ENCODE peak calls at places on chromosome 20, in nine cellular contexts. K is HCT116, O is GM12892, Y is stomach, M is K562, T is transverse colon, N is H1, L is suprapubic skin, Z is prostate gland. F is an unnamed sample.

GRCh38 chr20:59210186-59210585 is 46.6 kb downstream of the ZNF831 start:
- DNase-seq in T (no peak), Z (no peak), K (no peak), Y (no peak), L (no peak), N (no peak), O (no peak), M (no peak), F (no peak)

GRCh38 chr20:10660661-10661060 is 13.1 kb downstream of the JAG1 start:
- DNase-seq in Z (no peak), K (no peak), N (no peak), Y (no peak), T (no peak), M (no peak), L (peak; percentile 44), O (no peak), F (no peak)

GRCh38 chr20:23455641-23456040 is 3.0 kb upstream of the CST11 start:
- DNase-seq in N (no peak), L (no peak), Z (no peak), K (no peak), O (no peak), Y (no peak), M (no peak), T (no peak), F (peak; percentile 30)

GRCh38 chr20:63955281-63955845 is 853 bp downstream of the UCKL1 start:
- DNase-seq in O (peak; percentile 70), Z (no peak), N (no peak), T (peak; percentile 56), L (no peak), K (no peak), Y (no peak), M (peak; percentile 64), F (no peak)

GRCh38 chr20:32476684-32477593 is 108.2 kb downstream of the NOL4L start:
- DNase-seq in Y (no peak), O (no peak), L (no peak), M (no peak), Z (no peak), T (no peak), K (no peak), N (no peak), F (peak; percentile 49)

GRCh38 chr20:63735859-63736718 is at the start of gene LIME1:
- DNase-seq in N (no peak), K (no peak), L (peak; percentile 79), Z (no peak), O (peak; percentile 68), Y (peak; percentile 71), M (peak; percentile 8), T (peak; percentile 83), F (no peak)

GRCh38 chr20:42739692-42740091 is 450.0 kb downstream of the PTPRT start:
- DNase-seq in M (no peak), O (no peak), N (no peak), Z (no peak), K (no peak), L (no peak), T (no peak), Y (no peak), F (no peak)

GRCh38 chr20:9884061-9884460 is 45.2 kb upstream of the PAK5 start:
- DNase-seq in K (no peak), N (no peak), O (no peak), T (no peak), Y (no peak), Z (no peak), M (no peak), L (no peak), F (no peak)

GRCh38 chr20:2528671-2529070 is 7.7 kb upstream of the TMC2 start:
- DNase-seq in O (no peak), K (no peak), T (no peak), Z (no peak), N (no peak), Y (no peak), L (peak; percentile 58), M (no peak), F (no peak)

GRCh38 chr20:2527762-2528161 is 8.6 kb upstream of the TMC2 start:
- DNase-seq in Z (no peak), O (no peak), T (no peak), Y (no peak), K (no peak), N (no peak), L (no peak), M (no peak), F (no peak)

GRCh38 chr20:2521369-2522305 is 12.9 kb upstream of the ZNF343 start:
- DNase-seq in L (peak; percentile 79), N (no peak), Z (no peak), T (peak; percentile 41), O (no peak), M (peak; percentile 43), K (peak; percentile 39), Y (peak; percentile 42), F (no peak)

GRCh38 chr20:2523919-2524434 is 12.4 kb upstream of the TMC2 start:
- DNase-seq in L (peak; percentile 41), Z (no peak), Y (no peak), O (no peak), N (no peak), M (no peak), K (no peak), T (no peak), F (no peak)

DNA sequence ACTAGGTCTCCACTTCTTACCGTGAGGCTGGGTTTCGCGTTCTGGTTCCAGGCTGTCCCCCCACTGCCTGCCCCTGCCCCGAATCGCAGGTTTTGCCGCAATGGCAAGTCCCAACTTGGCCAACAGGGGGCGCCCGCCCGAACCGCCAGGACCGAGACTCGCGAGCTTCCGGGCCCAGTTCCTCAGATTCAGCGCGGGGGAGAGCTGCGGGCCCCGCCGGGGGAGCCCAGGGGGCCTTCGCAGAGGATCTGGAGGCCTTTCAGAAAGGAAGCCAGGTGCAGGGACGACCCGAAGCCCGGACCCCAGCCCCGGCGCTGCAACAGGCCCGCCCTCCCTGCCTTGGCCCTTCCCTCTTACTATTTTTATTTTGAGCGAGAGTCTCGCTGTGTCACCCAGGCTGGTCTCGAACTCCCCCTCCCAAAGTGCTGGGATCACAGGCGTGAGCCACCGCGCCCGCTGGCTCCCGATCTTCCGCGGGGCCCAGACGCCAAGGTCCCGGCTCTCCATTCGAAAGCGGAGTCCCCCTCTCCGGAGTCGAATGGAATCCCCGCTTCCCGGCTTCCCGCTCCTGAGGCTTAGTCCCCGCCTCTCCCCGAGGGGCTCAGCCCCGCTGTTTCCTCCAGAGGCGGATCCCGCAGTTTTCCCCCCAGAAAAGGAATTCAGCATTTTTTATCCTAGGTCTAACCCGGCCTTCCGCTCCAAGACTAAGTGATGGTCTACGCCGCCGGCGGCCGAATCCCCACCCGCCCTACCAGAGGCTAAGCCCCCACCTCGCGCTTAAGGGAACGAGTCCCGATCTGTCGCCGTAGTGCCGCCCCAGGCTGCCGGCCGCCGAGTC is 11.7 kb upstream of the TMC2 start:
- DNase-seq in Z (peak; percentile 79), L (peak; percentile 94), T (peak; percentile 91), Y (peak; percentile 89), K (peak; percentile 52), N (peak; percentile 49), M (peak; percentile 79), O (peak; percentile 82), F (peak; percentile 97)
- TF ChIP-seq POLR2AphosphoS5 in Z (peak; percentile 87), L (no peak), T (peak; percentile 74), Y (peak; percentile 67), K (peak; percentile 84), N (no peak), M (peak; percentile 68), O (no peak), F (peak; percentile 75)

GRCh38 chr20:53711333-53712211 is 117.9 kb upstream of the ZNF217 start:
- DNase-seq in Z (no peak), L (no peak), N (no peak), T (no peak), Y (no peak), K (no peak), M (no peak), O (no peak), F (no peak)

GRCh38 chr20:53706008-53706481 is 112.4 kb upstream of the ZNF217 start:
- DNase-seq in O (no peak), M (no peak), Z (no peak), K (no peak), L (no peak), Y (no peak), T (no peak), N (no peak), F (no peak)

GRCh38 chr20:53706511-53707031 is 112.9 kb upstream of the ZNF217 start:
- DNase-seq in N (no peak), M (no peak), T (no peak), Z (no peak), L (no peak), Y (no peak), K (no peak), O (no peak), F (no peak)

GRCh38 chr20:53707341-53708102 is 113.9 kb upstream of the ZNF217 start:
- DNase-seq in N (no peak), L (no peak), Z (no peak), Y (no peak), K (no peak), O (no peak), T (no peak), M (no peak), F (no peak)

DNA sequence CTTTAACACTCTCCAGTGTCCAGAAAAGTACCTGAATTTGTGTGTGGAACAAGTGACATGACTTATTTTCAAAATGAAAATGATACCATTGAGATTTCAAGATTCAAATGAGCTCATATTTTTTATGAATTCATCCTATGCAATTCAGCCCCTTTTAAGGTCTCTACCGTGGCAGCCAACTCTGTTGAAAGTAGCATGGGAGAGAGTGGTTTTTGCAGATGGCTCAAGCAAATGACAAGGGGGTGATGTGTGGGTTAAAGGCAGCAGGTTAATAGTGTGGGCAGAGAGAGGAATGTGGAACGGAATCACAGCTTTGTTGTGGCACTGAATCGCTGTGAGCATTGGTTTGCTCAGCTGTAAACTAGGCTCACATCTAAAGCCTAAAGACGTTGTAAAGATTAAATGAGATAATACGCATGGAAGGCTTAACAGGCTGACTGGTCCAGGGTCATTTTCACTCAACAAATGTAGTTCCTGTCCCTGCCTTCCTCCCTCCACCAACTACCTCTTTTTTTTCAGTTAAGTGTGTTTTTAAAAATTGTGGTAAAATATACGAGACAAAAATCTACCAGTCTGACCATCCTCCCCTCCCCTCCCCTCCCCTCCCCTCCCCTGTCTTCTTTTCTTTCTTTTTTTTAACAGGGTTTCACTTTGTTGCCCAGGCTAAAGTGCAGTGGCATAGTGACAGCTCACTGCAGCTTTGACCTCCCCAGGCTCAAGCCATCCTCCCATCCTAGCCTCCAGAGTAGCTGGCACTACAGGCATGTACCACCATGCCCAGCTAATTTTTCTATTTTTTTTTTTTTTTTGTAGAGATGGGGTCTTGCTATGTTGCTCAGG is 114.7 kb upstream of the ZNF217 start:
- DNase-seq in L (no peak), K (no peak), Y (no peak), Z (no peak), T (no peak), M (no peak), O (no peak), N (no peak), F (no peak)
- TF ChIP-seq POLR2AphosphoS5 in L (no peak), K (no peak), Y (no peak), Z (no peak), T (no peak), M (no peak), O (no peak), N (no peak), F (no peak)

DNA sequence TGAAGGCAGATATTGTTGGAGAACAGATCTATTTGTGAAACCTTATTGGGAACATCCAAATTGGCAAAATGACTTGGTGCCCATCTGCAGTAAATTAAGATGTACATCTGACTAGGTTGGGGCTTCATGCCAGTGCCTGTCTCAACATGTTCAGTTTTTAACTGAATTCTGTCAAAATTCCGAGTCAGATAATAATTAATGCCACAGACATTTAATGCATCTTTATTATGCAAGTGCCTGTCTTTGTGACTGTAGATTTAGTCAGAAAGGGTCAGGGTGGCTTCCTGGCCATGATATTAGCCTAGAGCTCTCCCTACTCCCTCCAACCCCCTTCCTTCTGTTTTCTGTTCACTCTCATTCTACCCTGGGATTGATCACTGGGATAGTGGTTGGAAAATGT is 199.3 kb upstream of the FLRT3 start:
- DNase-seq in L (no peak), M (no peak), O (no peak), N (no peak), Y (no peak), T (no peak), K (no peak), Z (no peak), F (no peak)
- TF ChIP-seq POLR2AphosphoS5 in L (no peak), M (no peak), O (no peak), N (no peak), Y (no peak), T (no peak), K (no peak), Z (no peak), F (no peak)

DNA sequence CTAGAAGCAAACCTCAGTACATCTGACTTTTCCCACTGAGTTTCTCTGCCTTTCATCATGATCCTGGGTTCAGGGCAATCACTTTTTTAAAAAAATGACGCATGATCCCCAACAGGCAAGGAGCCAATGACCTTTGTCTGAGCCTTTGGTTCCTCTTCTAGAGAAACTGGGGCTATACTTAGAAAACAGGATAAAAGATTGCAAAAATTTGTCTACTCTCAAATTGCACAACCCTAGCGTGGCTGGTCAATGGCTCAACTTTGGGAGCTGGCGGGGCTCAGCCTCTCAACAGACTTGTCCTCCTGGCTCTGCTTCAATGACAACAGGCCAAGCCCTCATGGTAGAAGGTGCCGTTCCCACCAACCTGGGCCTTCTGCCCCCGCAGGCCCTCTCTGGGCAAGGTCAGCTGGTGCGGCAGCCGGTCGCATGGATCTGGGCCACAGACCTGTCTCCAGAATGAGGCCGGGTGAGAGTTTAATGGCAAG is 48.7 kb downstream of the PDYN start:
- DNase-seq in O (no peak), T (peak; percentile 36), Y (peak; percentile 35), K (no peak), L (peak; percentile 88), N (no peak), Z (no peak), M (no peak), F (peak; percentile 84)
- TF ChIP-seq POLR2AphosphoS5 in O (no peak), T (peak; percentile 22), Y (no peak), K (no peak), L (no peak), N (no peak), Z (no peak), M (no peak), F (peak; percentile 90)